ENCODE peak calls at places on chromosomes 11 and 22, in nine cellular contexts. A, X, I, S, Q, Z, B, U and D are unnamed samples.

GRCh38 chr11:20235164-20235563 is 74.9 kb upstream of the DBX1 start:
- DNase-seq in A (no peak), X (no peak), I (no peak), S (no peak), Q (no peak), Z (no peak), B (no peak), U (no peak), D (no peak)

GRCh38 chr11:111530091-111530490 is 10.4 kb upstream of the LAYN start:
- DNase-seq in A (no peak), X (no peak), I (no peak), S (no peak), Q (no peak), Z (no peak), B (no peak), U (no peak), D (no peak)

GRCh38 chr11:116376054-116376453 is 396.7 kb downstream of the BUD13 start:
- DNase-seq in A (no peak), X (no peak), I (no peak), S (no peak), Q (no peak), Z (no peak), B (no peak), U (no peak), D (no peak)

GRCh38 chr11:58028687-58029411 is 1.9 kb upstream of the OR6Q1 start:
- DNase-seq in A (no peak), X (peak; percentile 90), I (no peak), S (peak; percentile 5), Q (no peak), Z (no peak), B (no peak), U (no peak), D (no peak)

GRCh38 chr11:15519124-15519791 is 404.5 kb downstream of the INSC start:
- DNase-seq in A (no peak), X (no peak), I (no peak), S (no peak), Q (no peak), Z (no peak), B (no peak), U (no peak), D (no peak)

GRCh38 chr11:69894126-69895047 is 75.2 kb upstream of the FGF3 start:
- DNase-seq in A (no peak), X (peak; percentile 77), I (no peak), S (no peak), Q (no peak), Z (no peak), B (peak; percentile 61), U (peak; percentile 25), D (peak; percentile 30)

GRCh38 chr11:78377625-78378418 is 39.8 kb downstream of the GAB2 start:
- DNase-seq in A (no peak), X (no peak), I (no peak), S (peak; percentile 37), Q (no peak), Z (no peak), B (no peak), U (no peak), D (no peak)

GRCh38 chr22:44405661-44406060 is 92.4 kb downstream of the RTL6 start:
- DNase-seq in A (no peak), X (no peak), I (no peak), S (no peak), Q (no peak), Z (no peak), B (peak; percentile 51), U (no peak), D (no peak)

GRCh38 chr11:126725043-126725442 is 275.5 kb downstream of the KIRREL3 start:
- DNase-seq in A (no peak), X (no peak), I (no peak), S (no peak), Q (no peak), Z (no peak), B (no peak), U (no peak), D (no peak)

GRCh38 chr11:112016088-112016764 is 9.0 kb upstream of the DLAT start:
- DNase-seq in A (no peak), X (peak; percentile 24), I (no peak), S (peak; percentile 9), Q (no peak), Z (no peak), B (no peak), U (no peak), D (no peak)

GRCh38 chr22:19596680-19597398 is 72.6 kb upstream of the CLDN5 start:
- DNase-seq in A (no peak), X (no peak), I (no peak), S (no peak), Q (no peak), Z (no peak), B (peak; percentile 74), U (no peak), D (no peak)

GRCh38 chr22:19597399-19597735 is 73.2 kb upstream of the CLDN5 start:
- DNase-seq in A (no peak), X (no peak), I (no peak), S (no peak), Q (no peak), Z (no peak), B (peak; percentile 45), U (no peak), D (no peak)

GRCh38 chr22:19598054-19598855 is 74.0 kb upstream of the CLDN5 start:
- DNase-seq in A (no peak), X (no peak), I (no peak), S (no peak), Q (no peak), Z (no peak), B (peak; percentile 69), U (peak; percentile 43), D (peak; percentile 22)

GRCh38 chr22:19599626-19600243 is 75.5 kb upstream of the CLDN5 start:
- DNase-seq in A (no peak), X (no peak), I (no peak), S (no peak), Q (no peak), Z (no peak), B (no peak), U (peak; percentile 35), D (no peak)

DNA sequence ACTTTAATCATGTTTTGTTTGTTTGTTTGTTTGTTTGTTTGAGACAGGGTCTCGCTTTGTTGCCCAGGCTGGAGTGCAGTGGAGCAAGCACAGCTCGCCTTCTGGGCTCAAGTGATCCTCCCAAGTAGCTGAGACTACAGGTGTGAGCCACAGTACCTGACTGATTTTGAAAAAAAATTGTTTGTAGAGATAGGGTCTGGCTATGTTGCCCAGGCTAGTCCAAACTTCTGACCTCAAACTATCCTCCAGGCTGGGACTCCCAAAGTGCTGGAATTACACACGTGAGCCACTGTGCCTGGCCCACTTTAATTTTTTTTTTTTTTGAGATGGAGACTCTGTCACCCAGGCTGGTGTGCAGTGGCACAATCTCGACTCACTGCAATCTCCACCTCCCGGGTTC is 74.8 kb upstream of the CLDN5 start:
- DNase-seq in A (no peak), X (no peak), I (no peak), S (no peak), Q (no peak), Z (no peak), B (no peak), U (no peak), D (no peak)
- H3K27ac ChIP-seq in A (no peak overlapping the region), X (no peak overlapping the region), I (no peak overlapping the region), S (no peak overlapping the region), Q (peak overlapping the region; percentile 75), Z (no peak overlapping the region), B (peak overlapping the region; percentile 86), U (peak overlapping the region; percentile 73), D (no peak overlapping the region)

GRCh38 chr22:39181778-39182177 is 29.3 kb upstream of the CBX7 start:
- DNase-seq in A (no peak), X (no peak), I (no peak), S (no peak), Q (no peak), Z (no peak), B (peak; percentile 4), U (no peak), D (no peak)
- H3K4me1 ChIP-seq in A (peaks cover 12% of the 10 kb centered on the region), X (peaks cover 11% of the 10 kb centered on the region), I (peaks cover 10% of the 10 kb centered on the region), S (no peaks in the 10 kb centered on the region), Q (peaks cover 18% of the 10 kb centered on the region), Z (peaks cover 17% of the 10 kb centered on the region), B (peaks cover 38% of the 10 kb centered on the region), U (peaks cover 24% of the 10 kb centered on the region), D (peaks cover 3% of the 10 kb centered on the region)

DNA sequence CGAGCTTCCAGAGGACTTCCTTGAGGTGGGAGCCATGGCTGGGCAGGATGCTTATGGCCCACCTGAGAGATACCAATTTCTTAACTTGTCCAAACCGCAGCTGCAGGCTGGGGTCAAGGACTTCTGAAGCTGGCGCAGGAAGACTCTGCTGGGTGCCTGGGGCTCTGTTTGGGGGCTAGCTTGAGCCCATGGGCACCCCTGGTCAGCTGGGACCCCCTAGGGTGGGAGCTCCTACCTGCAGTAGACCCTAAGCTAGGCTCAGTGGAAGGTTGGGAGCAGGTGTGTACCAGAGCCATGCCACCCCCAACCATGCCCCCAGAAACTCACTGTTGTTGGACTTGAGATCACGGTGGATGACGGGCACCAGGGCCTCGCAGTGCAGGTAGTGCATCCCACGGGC is 1.3 kb downstream of the MAP3K11 start:
- DNase-seq in A (no peak), X (no peak), I (no peak), S (no peak), Q (no peak), Z (no peak), B (peak; percentile 78), U (no peak), D (no peak)
- H3K27ac ChIP-seq in A (peak overlapping the region; percentile 91), X (no peak overlapping the region), I (peak overlapping the region; percentile 98), S (peak overlapping the region; percentile 70), Q (peak overlapping the region; percentile 98), Z (no peak overlapping the region), B (peak overlapping the region; percentile 98), U (no peak overlapping the region), D (no peak overlapping the region)

DNA sequence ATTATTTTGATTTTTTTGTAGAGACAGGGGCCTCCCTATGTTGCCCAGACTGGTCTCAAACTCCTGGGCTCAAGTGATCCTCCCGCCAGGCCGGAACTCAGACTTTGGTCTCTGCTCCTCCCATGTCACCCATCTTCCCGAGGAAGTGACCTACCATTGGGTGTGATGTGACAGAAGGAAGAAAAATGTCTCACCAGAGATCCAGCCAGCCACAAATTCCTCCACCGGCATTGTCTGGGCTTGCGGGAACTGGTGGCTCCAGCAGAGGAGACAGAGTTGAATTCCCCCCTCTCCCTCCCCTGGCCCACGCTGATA is 768 bp downstream of the SLC25A45 start:
- DNase-seq in A (no peak), X (no peak), I (peak; percentile 52), S (peak; percentile 94), Q (no peak), Z (no peak), B (no peak), U (peak; percentile 82), D (no peak)
- H3K4me1 ChIP-seq in A (peaks cover 50% of the 10 kb centered on the region), X (peaks cover 27% of the 10 kb centered on the region), I (peaks cover 82% of the 10 kb centered on the region), S (peaks cover 9% of the 10 kb centered on the region), Q (peaks cover 41% of the 10 kb centered on the region), Z (peaks cover 8% of the 10 kb centered on the region), B (peaks cover 77% of the 10 kb centered on the region), U (peaks cover 54% of the 10 kb centered on the region), D (peaks cover 8% of the 10 kb centered on the region)

GRCh38 chr22:30202531-30203006 is 44.0 kb downstream of the LIF start:
- DNase-seq in A (no peak), X (peak; percentile 69), I (no peak), S (peak; percentile 91), Q (no peak), Z (no peak), B (no peak), U (peak; percentile 78), D (no peak)
- H3K27ac ChIP-seq in A (no peak overlapping the region), X (peak overlapping the region; percentile 88), I (peak overlapping the region; percentile 100), S (peak overlapping the region; percentile 88), Q (no peak overlapping the region), Z (no peak overlapping the region), B (no peak overlapping the region), U (peak overlapping the region; percentile 100), D (peak overlapping the region; percentile 63)